ENCODE peak calls at places on chromosomes 13 and 19, in five cellular contexts. One of them, this sample, is unnamed.
A peak's percentile ranks its signal among the peaks of the same experiment; 100 is the strongest.

GRCh38 chr13:99123101-99124045 is 77.3 kb upstream of the UBAC2 start:
- DNase-seq in HCT116: no peak
- DNase-seq in K562: no peak
- DNase-seq in fibroblast of lung: peak; percentile 59
- DNase-seq in mesendoderm: no peak
- DNase-seq in this sample: peak; percentile 91

GRCh38 chr13:94330552-94331071 is 148.9 kb downstream of the DCT start:
- DNase-seq in mesendoderm: no peak
- DNase-seq in K562: no peak
- DNase-seq in HCT116: no peak
- DNase-seq in fibroblast of lung: no peak
- DNase-seq in this sample: no peak

GRCh38 chr19:48859711-48860572 is 8.5 kb downstream of the PLEKHA4 start:
- DNase-seq in HCT116: no peak
- DNase-seq in fibroblast of lung: no peak
- DNase-seq in mesendoderm: peak; percentile 77
- DNase-seq in K562: peak; percentile 99
- DNase-seq in this sample: peak; percentile 98

GRCh38 chr13:42492372-42492920 is 81.5 kb upstream of the TNFSF11 start:
- DNase-seq in mesendoderm: no peak
- DNase-seq in K562: no peak
- DNase-seq in HCT116: no peak
- DNase-seq in fibroblast of lung: no peak
- DNase-seq in this sample: peak; percentile 78

GRCh38 chr13:36082396-36082795 is 48.8 kb downstream of the DCLK1 start:
- DNase-seq in fibroblast of lung: no peak
- DNase-seq in mesendoderm: no peak
- DNase-seq in K562: no peak
- DNase-seq in HCT116: no peak
- DNase-seq in this sample: no peak

GRCh38 chr13:27053902-27054595 is 117.6 kb downstream of the USP12 start:
- DNase-seq in mesendoderm: peak; percentile 56
- DNase-seq in HCT116: peak; percentile 41
- DNase-seq in fibroblast of lung: peak; percentile 90
- DNase-seq in K562: no peak
- DNase-seq in this sample: peak; percentile 33

GRCh38 chr19:34173145-34173956 is 1.0 kb downstream of the LSM14A start:
- DNase-seq in fibroblast of lung: peak; percentile 64
- DNase-seq in HCT116: no peak
- DNase-seq in K562: peak; percentile 46
- DNase-seq in mesendoderm: peak; percentile 93
- DNase-seq in this sample: peak; percentile 95

GRCh38 chr13:27401210-27401609 is 23.2 kb upstream of the GTF3A start:
- DNase-seq in fibroblast of lung: no peak
- DNase-seq in K562: no peak
- DNase-seq in mesendoderm: no peak
- DNase-seq in HCT116: no peak
- DNase-seq in this sample: peak; percentile 5

GRCh38 chr19:54725321-54725720 is 1.1 kb downstream of the KIR3DL3 start:
- DNase-seq in mesendoderm: no peak
- DNase-seq in K562: no peak
- DNase-seq in HCT116: no peak
- DNase-seq in fibroblast of lung: no peak
- DNase-seq in this sample: no peak

GRCh38 chr13:81872581-81872980 is 1531.7 kb upstream of the SPRY2 start:
- DNase-seq in K562: no peak
- DNase-seq in fibroblast of lung: no peak
- DNase-seq in HCT116: peak; percentile 12
- DNase-seq in mesendoderm: peak; percentile 93
- DNase-seq in this sample: no peak

GRCh38 chr13:24270639-24271131 is 38.7 kb upstream of the C1QTNF9 start:
- DNase-seq in mesendoderm: peak; percentile 14
- DNase-seq in K562: no peak
- DNase-seq in HCT116: no peak
- DNase-seq in fibroblast of lung: peak; percentile 62
- DNase-seq in this sample: peak; percentile 12

GRCh38 chr19:37079238-37079637 is 1.0 kb downstream of the ZNF420 start:
- DNase-seq in HCT116: no peak
- DNase-seq in K562: peak; percentile 27
- DNase-seq in mesendoderm: no peak
- DNase-seq in fibroblast of lung: no peak
- DNase-seq in this sample: no peak
- H3K9ac ChIP-seq in HCT116: no peak overlapping the region
- H3K9ac ChIP-seq in K562: peak overlapping the region; percentile 78
- H3K9ac ChIP-seq in mesendoderm: peak overlapping the region; percentile 89
- H3K9ac ChIP-seq in fibroblast of lung: no peak overlapping the region
- H3K9ac ChIP-seq in this sample: no peak overlapping the region

GRCh38 chr19:4379383-4380253 is 20.7 kb downstream of the SH3GL1 start:
- DNase-seq in mesendoderm: no peak
- DNase-seq in fibroblast of lung: peak; percentile 80
- DNase-seq in K562: no peak
- DNase-seq in HCT116: no peak
- DNase-seq in this sample: peak; percentile 89
- H3K9ac ChIP-seq in mesendoderm: no peak overlapping the region
- H3K9ac ChIP-seq in fibroblast of lung: no peak overlapping the region
- H3K9ac ChIP-seq in K562: peak overlapping the region; percentile 73
- H3K9ac ChIP-seq in HCT116: no peak overlapping the region
- H3K9ac ChIP-seq in this sample: no peak overlapping the region

DNA sequence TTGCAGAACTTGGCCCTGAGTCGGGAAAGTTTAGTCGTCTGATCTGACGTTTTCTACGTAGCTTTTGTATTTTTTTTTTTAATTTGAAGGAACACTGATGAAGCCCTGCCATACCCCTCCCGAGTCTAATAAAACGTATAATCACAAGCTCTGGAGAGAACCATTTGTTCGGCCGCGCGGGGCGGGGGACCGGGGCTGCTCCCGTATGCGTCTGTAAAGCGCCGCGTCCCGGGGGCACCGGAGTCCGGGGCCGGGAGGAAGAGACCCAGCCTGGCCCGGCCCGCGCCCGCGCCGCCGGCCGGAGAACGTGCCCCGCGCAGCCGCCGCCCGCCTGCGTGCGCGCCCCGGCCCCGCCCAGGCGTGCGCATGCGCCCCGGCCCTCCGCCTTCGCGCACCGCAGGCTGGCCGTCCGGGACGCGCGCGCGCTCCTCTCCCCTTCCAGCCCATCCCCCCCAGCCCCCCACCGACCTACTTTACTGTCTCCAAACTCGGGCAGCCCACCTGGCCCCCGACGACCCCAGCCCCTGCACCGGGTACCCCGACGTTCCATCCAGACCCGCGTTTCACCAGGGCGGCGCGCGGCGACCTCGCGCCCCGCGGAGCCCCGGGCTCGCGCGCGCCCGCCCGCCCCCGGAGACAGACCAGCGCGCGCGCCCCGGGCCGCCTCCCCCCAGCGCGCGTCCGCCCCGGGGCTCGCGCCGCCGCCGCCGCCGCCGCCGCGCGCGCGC is 780 bp upstream of the USF2 start:
- DNase-seq in fibroblast of lung: peak; percentile 62
- DNase-seq in K562: peak; percentile 80
- DNase-seq in HCT116: peak; percentile 24
- DNase-seq in mesendoderm: peak; percentile 68
- DNase-seq in this sample: peak; percentile 82
- H3K9ac ChIP-seq in fibroblast of lung: peak overlapping the region; percentile 89
- H3K9ac ChIP-seq in K562: peak overlapping the region; percentile 99
- H3K9ac ChIP-seq in HCT116: peak overlapping the region; percentile 94
- H3K9ac ChIP-seq in mesendoderm: peak overlapping the region; percentile 89
- H3K9ac ChIP-seq in this sample: peak overlapping the region; percentile 71

DNA sequence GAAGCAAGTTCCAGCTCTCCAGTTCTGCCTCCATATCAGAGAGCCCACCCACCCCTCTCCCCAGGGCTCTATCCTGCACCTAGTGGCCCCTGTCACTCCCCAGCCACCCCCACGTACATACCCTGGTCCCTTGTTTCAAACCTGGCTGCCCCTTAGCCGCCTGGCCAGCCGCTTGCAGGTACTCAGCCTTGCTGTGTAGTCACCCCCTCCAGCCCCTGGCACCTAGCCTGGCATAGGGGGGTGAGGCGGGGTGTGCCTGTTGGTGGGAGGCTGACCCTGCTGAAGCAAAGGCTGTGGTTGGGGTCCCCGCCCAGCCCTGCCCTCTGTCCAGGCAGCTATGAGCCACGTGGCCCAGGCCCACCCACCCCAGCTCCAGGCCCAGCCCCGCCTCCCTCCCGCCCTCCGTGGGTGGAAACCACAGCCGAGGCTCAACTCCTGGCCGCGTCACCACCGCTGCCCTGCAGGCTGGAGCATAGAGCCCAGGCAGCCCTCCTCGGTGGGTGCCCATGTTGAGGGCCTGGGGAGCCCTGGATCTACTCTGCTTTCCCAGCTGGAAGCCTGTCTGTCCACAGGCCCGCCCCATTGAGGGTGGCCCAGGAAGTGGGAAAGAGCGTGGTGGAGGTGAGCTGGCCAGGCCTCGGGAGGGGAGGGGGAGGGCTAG is 30.8 kb downstream of the PAK4 start:
- DNase-seq in K562: peak; percentile 54
- DNase-seq in fibroblast of lung: peak; percentile 55
- DNase-seq in mesendoderm: no peak
- DNase-seq in HCT116: no peak
- DNase-seq in this sample: no peak
- H3K9ac ChIP-seq in K562: peak overlapping the region; percentile 83
- H3K9ac ChIP-seq in fibroblast of lung: no peak overlapping the region
- H3K9ac ChIP-seq in mesendoderm: no peak overlapping the region
- H3K9ac ChIP-seq in HCT116: no peak overlapping the region
- H3K9ac ChIP-seq in this sample: no peak overlapping the region

This sample was measured in trophoblast cell.